ENCODE peak calls at places on chromosome 1, in four cellular contexts. V is left ventricle myocardium inferior; W is CD8-positive, alpha-beta T cell; Q is psoas muscle. X is an unnamed sample.

GRCh38 chr1:94725566-94725965 is 94.6 kb upstream of the SLC44A3 start:
- DNase-seq in V (no peak), W (no peak), Q (no peak), X (no peak)

GRCh38 chr1:93595266-93595665 is 86.4 kb downstream of the BCAR3 start:
- DNase-seq in V (no peak), W (no peak), Q (no peak), X (peak; percentile 45)

GRCh38 chr1:76942549-76942948 is 75.3 kb downstream of the ST6GALNAC5 start:
- DNase-seq in V (no peak), W (no peak), Q (no peak), X (no peak)

GRCh38 chr1:3506943-3507342 is 52.5 kb downstream of the ARHGEF16 start:
- DNase-seq in V (no peak), W (no peak), Q (no peak), X (no peak)

GRCh38 chr1:25553749-25554425 is 10.5 kb downstream of the LDLRAP1 start:
- DNase-seq in V (no peak), W (no peak), Q (peak; percentile 45), X (no peak)

GRCh38 chr1:82625562-82625961 is 824.8 kb downstream of the ADGRL2 start:
- DNase-seq in V (no peak), W (no peak), Q (no peak), X (peak; percentile 23)

GRCh38 chr1:25700124-25700523 is 83.5 kb downstream of the MAN1C1 start:
- DNase-seq in V (peak; percentile 81), W (no peak), Q (peak; percentile 87), X (no peak)

GRCh38 chr1:100348549-100349144 is 3.7 kb upstream of the CDC14A start:
- DNase-seq in V (no peak), W (no peak), Q (no peak), X (no peak)

GRCh38 chr1:115204529-115204928 is 115.2 kb upstream of the TSPAN2 start:
- DNase-seq in V (no peak), W (no peak), Q (no peak), X (no peak)

GRCh38 chr1:7962011-7962335 is 462 bp downstream of the PARK7 start:
- DNase-seq in V (no peak), W (peak; percentile 57), Q (no peak), X (no peak)

GRCh38 chr1:202844935-202845334 is 34.2 kb downstream of the PCAT6 start:
- DNase-seq in V (no peak), W (no peak), Q (no peak), X (no peak)

GRCh38 chr1:78340006-78340405 is 150.8 kb upstream of the PTGFR start:
- DNase-seq in V (no peak), W (no peak), Q (no peak), X (peak; percentile 76)

GRCh38 chr1:220991959-220992704 is 112.9 kb downstream of the HLX start:
- DNase-seq in V (no peak), W (no peak), Q (no peak), X (no peak)

DNA sequence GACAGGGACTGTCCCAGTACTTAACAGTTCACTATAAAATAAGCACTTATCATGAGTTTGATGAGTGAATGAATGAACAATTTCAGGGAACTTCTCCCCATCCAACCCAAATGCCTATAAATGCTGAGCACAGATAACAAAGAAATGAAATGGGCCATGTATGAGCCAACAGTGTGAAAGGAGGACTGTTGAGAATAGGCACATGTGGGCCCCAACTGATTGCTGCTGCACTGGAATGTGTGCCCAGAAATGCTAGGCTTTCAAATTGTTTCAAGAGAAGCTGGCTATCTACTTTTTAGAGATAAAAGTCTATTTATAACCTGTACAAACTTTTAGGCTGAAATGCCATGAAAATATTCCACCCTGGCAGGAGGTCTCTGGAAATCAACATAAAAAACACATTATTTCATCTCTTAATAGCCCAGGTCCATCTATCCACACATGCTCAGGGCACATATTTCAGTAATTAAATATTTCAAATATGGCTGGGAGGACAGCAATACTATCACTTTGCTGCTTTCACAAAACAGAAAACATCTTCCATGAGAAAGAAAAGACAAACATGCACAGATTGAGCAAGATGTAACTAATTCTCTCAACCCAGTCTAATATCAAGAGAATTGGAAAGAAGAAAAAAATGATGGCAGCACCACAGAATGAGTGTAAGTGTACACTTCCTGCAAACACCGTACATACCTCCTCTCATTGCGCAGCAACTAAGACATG is 49.8 kb downstream of the COLGALT2 start:
- DNase-seq in V (no peak), W (no peak), Q (no peak), X (no peak)
- H3K4me3 ChIP-seq in V (no peak overlapping the region), W (no peak overlapping the region), Q (no peak overlapping the region), X (no peak overlapping the region)

GRCh38 chr1:214520544-214521165 is 30.7 kb downstream of the PTPN14 start:
- DNase-seq in V (no peak), W (no peak), Q (no peak), X (no peak)
- TF ChIP-seq CTCF in V (no peak), W (no peak), Q (no peak), X (no peak)

DNA sequence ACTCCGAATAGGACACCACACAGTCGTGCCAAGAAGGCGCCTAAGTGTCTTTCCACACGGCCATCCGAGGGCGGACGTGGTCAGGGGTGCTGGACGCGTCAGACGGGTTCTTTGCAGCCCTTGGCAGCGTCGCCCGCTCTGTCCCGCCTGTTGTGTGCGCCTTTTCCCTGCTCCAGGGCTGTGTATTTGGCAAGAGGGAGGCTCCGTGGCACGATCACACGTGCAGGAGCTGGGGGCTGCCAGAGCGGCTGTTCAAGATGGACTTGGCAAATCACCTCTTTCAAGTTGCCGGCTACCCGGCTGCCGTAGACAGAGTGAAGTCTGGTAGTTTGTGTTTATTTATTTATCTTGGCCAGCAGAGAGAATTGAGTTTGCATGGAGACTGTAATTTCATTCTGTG is 31.9 kb downstream of the PRKCZ start:
- DNase-seq in V (no peak), W (no peak), Q (no peak), X (no peak)
- H3K4me3 ChIP-seq in V (no peak overlapping the region), W (no peak overlapping the region), Q (no peak overlapping the region), X (no peak overlapping the region)

GRCh38 chr1:109488201-109488600 is 4.5 kb downstream of the ATXN7L2 start:
- DNase-seq in V (no peak), W (no peak), Q (no peak), X (no peak)
- TF ChIP-seq CTCF in V (no peak), W (no peak), Q (no peak), X (no peak)

GRCh38 chr1:206116873-206117150 is 376 bp downstream of the AVPR1B start:
- DNase-seq in V (no peak), W (no peak), Q (no peak), X (no peak)
- H3K4me3 ChIP-seq in V (peak overlapping the region; percentile 68), W (no peak overlapping the region), Q (peak overlapping the region; percentile 57), X (no peak overlapping the region)

DNA sequence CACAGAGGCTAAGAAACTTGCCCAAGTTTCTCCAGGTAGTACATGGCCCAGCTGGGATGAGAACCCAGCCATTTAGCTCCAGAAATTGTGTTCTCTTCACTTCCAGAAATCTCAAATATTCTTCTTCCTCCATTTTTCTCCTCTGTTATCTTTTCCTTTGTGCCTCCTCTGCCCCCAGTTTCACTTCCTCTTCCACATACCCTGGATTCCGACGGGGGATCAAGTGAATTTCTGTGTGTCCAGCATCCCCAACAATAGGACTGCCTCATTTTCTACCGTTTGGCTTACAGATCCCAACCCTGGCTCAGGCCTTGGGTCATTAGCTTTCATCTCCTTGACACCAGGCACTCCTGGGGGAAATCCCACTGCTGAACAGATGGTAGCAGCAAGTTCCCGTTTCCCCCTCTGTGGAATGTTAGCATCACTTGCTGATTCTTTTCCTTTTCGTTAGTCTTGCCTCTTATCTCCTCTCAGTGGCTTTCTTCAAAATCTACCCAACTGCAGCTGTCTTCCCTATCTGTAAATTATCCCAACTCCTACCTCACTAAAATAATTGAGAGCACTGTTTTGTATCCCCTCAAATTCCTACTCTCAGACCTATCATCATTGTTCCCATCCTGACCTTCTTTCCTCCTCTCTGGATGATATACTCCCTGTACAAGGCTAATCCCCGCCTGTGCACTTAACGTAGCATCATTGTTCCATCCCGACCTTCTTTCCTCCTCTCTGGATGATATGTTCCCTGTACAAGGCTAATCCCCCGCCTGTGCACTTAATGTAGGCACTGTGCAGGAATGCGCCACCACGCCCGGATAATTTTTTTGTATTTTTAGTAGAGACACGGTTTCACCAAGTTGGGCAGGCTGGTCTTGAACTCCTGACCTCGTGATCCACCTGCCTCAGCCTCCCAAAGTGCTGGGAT is 36.5 kb downstream of the SCCPDH start:
- DNase-seq in V (no peak), W (no peak), Q (no peak), X (no peak)
- TF ChIP-seq CTCF in V (no peak), W (no peak), Q (no peak), X (no peak)

GRCh38 chr1:15179485-15179883 is 25.9 kb downstream of the TMEM51 start:
- DNase-seq in V (no peak), W (no peak), Q (no peak), X (no peak)

GRCh38 chr1:15177710-15178166 is 24.2 kb downstream of the TMEM51 start:
- DNase-seq in V (no peak), W (no peak), Q (no peak), X (no peak)

GRCh38 chr1:15176898-15177665 is 23.5 kb downstream of the TMEM51 start:
- DNase-seq in V (no peak), W (no peak), Q (no peak), X (no peak)

GRCh38 chr1:15180189-15180588 is 26.6 kb downstream of the TMEM51 start:
- DNase-seq in V (no peak), W (no peak), Q (no peak), X (no peak)

DNA sequence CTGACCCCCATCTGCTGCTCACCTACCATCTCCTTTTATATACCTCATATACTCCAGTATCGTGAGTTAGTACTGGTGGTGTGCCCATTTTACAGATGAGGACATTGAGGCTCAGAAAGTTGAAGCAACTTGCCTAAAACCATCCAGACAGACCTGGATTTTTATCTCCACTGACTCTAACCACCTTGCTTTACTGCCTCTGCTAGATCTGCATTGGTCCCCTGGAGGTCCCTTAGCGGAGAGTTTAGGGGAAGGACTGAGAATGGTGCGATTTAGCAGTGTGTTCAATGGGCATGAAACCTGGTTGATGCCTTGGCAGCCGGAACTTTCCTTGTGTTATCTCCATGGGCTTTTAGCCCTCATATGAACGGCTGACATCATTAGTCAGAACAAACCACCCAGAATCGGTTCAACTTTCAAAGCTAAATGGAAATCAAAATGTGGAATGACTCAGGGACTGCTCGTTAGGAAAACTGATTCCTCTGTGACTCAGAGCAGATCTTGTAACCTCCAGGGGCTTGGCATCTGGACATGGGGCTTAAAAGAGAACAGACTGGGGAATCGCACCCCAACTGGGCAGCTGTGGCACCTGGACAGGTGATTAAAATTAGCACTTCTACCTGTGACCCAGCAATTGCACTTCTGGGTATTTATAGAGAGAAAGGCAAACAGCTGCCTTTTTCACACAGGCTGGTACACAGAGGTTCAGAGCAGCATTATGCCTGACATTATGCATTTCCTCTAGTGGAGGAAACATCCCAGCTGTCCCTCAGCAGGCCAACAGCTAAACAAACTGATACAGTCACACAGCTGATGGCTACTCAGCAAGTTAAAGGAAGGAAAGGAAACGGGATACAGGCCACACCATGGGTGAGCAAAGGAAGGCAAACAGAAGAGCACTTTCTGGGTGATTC is 25.3 kb downstream of the TMEM51 start:
- DNase-seq in V (no peak), W (no peak), Q (no peak), X (peak; percentile 95)
- H3K4me3 ChIP-seq in V (no peak overlapping the region), W (no peak overlapping the region), Q (no peak overlapping the region), X (no peak overlapping the region)

GRCh38 chr1:245779797-245780529 is 625.2 kb downstream of the KIF26B start:
- DNase-seq in V (no peak), W (no peak), Q (no peak), X (no peak)
- TF ChIP-seq CTCF in V (peak; percentile 8), W (no peak), Q (no peak), X (no peak)

GRCh38 chr1:234986750-234987414 is 141.8 kb downstream of the TOMM20 start:
- DNase-seq in V (no peak), W (no peak), Q (no peak), X (peak; percentile 50)
- H3K4me3 ChIP-seq in V (no peak overlapping the region), W (no peak overlapping the region), Q (no peak overlapping the region), X (no peak overlapping the region)

X was measured in astrocyte of the spinal cord.